ENCODE peak calls at places on chromosome 16, in five cellular contexts. One of them, this sample, is unnamed. For H3K4me1, the result is how much of the 10 kb centered on the place peaks cover.

GRCh38 chr16:52068447-52069074 is 478.4 kb downstream of the TOX3 start:
- DNase-seq in left ventricle myocardium inferior: no peak
- DNase-seq in body of pancreas: peak
- DNase-seq in aorta: no peak
- DNase-seq in A549: no peak
- DNase-seq in this sample: peak

GRCh38 chr16:28572659-28573510 is 19.2 kb downstream of the SGF29 start:
- DNase-seq in left ventricle myocardium inferior: peak
- DNase-seq in body of pancreas: no peak
- DNase-seq in aorta: no peak
- DNase-seq in A549: no peak
- DNase-seq in this sample: no peak

GRCh38 chr16:51155901-51156810 is 5.1 kb upstream of the SALL1 start:
- DNase-seq in left ventricle myocardium inferior: no peak
- DNase-seq in body of pancreas: no peak
- DNase-seq in aorta: no peak
- DNase-seq in A549: no peak
- DNase-seq in this sample: no peak

GRCh38 chr16:87350681-87351319 is 32.8 kb downstream of the FBXO31 start:
- DNase-seq in left ventricle myocardium inferior: no peak
- DNase-seq in body of pancreas: no peak
- DNase-seq in aorta: no peak
- DNase-seq in A549: no peak
- DNase-seq in this sample: no peak

GRCh38 chr16:3171181-3171854 is 16.7 kb upstream of the OR1F1 start:
- DNase-seq in left ventricle myocardium inferior: no peak
- DNase-seq in body of pancreas: no peak
- DNase-seq in aorta: no peak
- DNase-seq in A549: no peak
- DNase-seq in this sample: no peak

GRCh38 chr16:30395155-30395991 is at the start of gene ZNF48:
- DNase-seq in left ventricle myocardium inferior: peak
- DNase-seq in body of pancreas: peak
- DNase-seq in aorta: peak
- DNase-seq in A549: peak
- DNase-seq in this sample: peak

GRCh38 chr16:17050468-17050867 is 420.3 kb downstream of the XYLT1 start:
- DNase-seq in left ventricle myocardium inferior: no peak
- DNase-seq in body of pancreas: no peak
- DNase-seq in aorta: no peak
- DNase-seq in A549: no peak
- DNase-seq in this sample: no peak

GRCh38 chr16:29899516-29900101 is at the start of gene SEZ6L2:
- DNase-seq in left ventricle myocardium inferior: peak
- DNase-seq in body of pancreas: peak
- DNase-seq in aorta: peak
- DNase-seq in A549: peak
- DNase-seq in this sample: peak

GRCh38 chr16:22120440-22120839 is 28.1 kb downstream of the VWA3A start:
- DNase-seq in left ventricle myocardium inferior: no peak
- DNase-seq in body of pancreas: no peak
- DNase-seq in aorta: no peak
- DNase-seq in A549: no peak
- DNase-seq in this sample: no peak

GRCh38 chr16:79415983-79416641 is 184.4 kb downstream of the MAF start:
- DNase-seq in left ventricle myocardium inferior: no peak
- DNase-seq in body of pancreas: no peak
- DNase-seq in aorta: no peak
- DNase-seq in A549: no peak
- DNase-seq in this sample: no peak

GRCh38 chr16:52569296-52569695 is 22.4 kb upstream of the TOX3 start:
- DNase-seq in left ventricle myocardium inferior: no peak
- DNase-seq in body of pancreas: no peak
- DNase-seq in aorta: no peak
- DNase-seq in A549: no peak
- DNase-seq in this sample: peak

GRCh38 chr16:48444574-48444973 is 59.4 kb upstream of the SIAH1 start:
- DNase-seq in left ventricle myocardium inferior: no peak
- DNase-seq in body of pancreas: no peak
- DNase-seq in aorta: peak
- DNase-seq in A549: peak
- DNase-seq in this sample: peak

GRCh38 chr16:50274771-50275415 is 8.5 kb downstream of the ADCY7 start:
- DNase-seq in left ventricle myocardium inferior: no peak
- DNase-seq in body of pancreas: no peak
- DNase-seq in aorta: no peak
- DNase-seq in A549: no peak
- DNase-seq in this sample: no peak

GRCh38 chr16:11058820-11059219 is 114.5 kb downstream of the CLEC16A start:
- DNase-seq in left ventricle myocardium inferior: no peak
- DNase-seq in body of pancreas: no peak
- DNase-seq in aorta: no peak
- DNase-seq in A549: no peak
- DNase-seq in this sample: peak

GRCh38 chr16:30548392-30549255 is 9.6 kb downstream of the ZNF764 start:
- DNase-seq in left ventricle myocardium inferior: no peak
- DNase-seq in body of pancreas: no peak
- DNase-seq in aorta: no peak
- DNase-seq in A549: no peak
- DNase-seq in this sample: peak

GRCh38 chr16:79076039-79076767 is 524.3 kb downstream of the MAF start:
- DNase-seq in left ventricle myocardium inferior: no peak
- DNase-seq in body of pancreas: no peak
- DNase-seq in aorta: no peak
- DNase-seq in A549: no peak
- DNase-seq in this sample: no peak

GRCh38 chr16:200388-200787 is 20.1 kb downstream of the HBQ1 start:
- DNase-seq in left ventricle myocardium inferior: no peak
- DNase-seq in body of pancreas: no peak
- DNase-seq in aorta: no peak
- DNase-seq in A549: no peak
- DNase-seq in this sample: no peak

GRCh38 chr16:84453061-84453752 is 51.3 kb downstream of the MEAK7 start:
- DNase-seq in left ventricle myocardium inferior: no peak
- DNase-seq in body of pancreas: no peak
- DNase-seq in aorta: no peak
- DNase-seq in A549: no peak
- DNase-seq in this sample: no peak

GRCh38 chr16:27286446-27286845 is 17.9 kb upstream of the NSMCE1 start:
- DNase-seq in left ventricle myocardium inferior: no peak
- DNase-seq in body of pancreas: no peak
- DNase-seq in aorta: peak
- DNase-seq in A549: peak
- DNase-seq in this sample: no peak

GRCh38 chr16:17275076-17275732 is 195.6 kb downstream of the XYLT1 start:
- DNase-seq in left ventricle myocardium inferior: no peak
- DNase-seq in body of pancreas: peak
- DNase-seq in aorta: no peak
- DNase-seq in A549: peak
- DNase-seq in this sample: peak

GRCh38 chr16:57643902-57644301 is 15.5 kb downstream of the ADGRG1 start:
- DNase-seq in left ventricle myocardium inferior: no peak
- DNase-seq in body of pancreas: no peak
- DNase-seq in aorta: no peak
- DNase-seq in A549: no peak
- DNase-seq in this sample: peak

GRCh38 chr16:22092143-22092933 is at the start of gene VWA3A:
- DNase-seq in left ventricle myocardium inferior: no peak
- DNase-seq in body of pancreas: peak
- DNase-seq in aorta: no peak
- DNase-seq in A549: no peak
- DNase-seq in this sample: no peak

GRCh38 chr16:50403491-50403890 is 34.7 kb upstream of the BRD7 start:
- DNase-seq in left ventricle myocardium inferior: peak
- DNase-seq in body of pancreas: no peak
- DNase-seq in aorta: peak
- DNase-seq in A549: no peak
- DNase-seq in this sample: no peak

GRCh38 chr16:17387226-17387625 is 83.5 kb downstream of the XYLT1 start:
- DNase-seq in left ventricle myocardium inferior: no peak
- DNase-seq in body of pancreas: no peak
- DNase-seq in aorta: no peak
- DNase-seq in A549: no peak
- DNase-seq in this sample: no peak

GRCh38 chr16:12288537-12289174 is 312.1 kb downstream of the SNX29 start:
- DNase-seq in left ventricle myocardium inferior: no peak
- DNase-seq in body of pancreas: no peak
- DNase-seq in aorta: no peak
- DNase-seq in A549: no peak
- DNase-seq in this sample: no peak

GRCh38 chr16:78024159-78024558 is 1.8 kb downstream of the CLEC3A start:
- DNase-seq in left ventricle myocardium inferior: no peak
- DNase-seq in body of pancreas: no peak
- DNase-seq in aorta: no peak
- DNase-seq in A549: no peak
- DNase-seq in this sample: no peak

GRCh38 chr16:17447273-17447672 is 23.5 kb downstream of the XYLT1 start:
- DNase-seq in left ventricle myocardium inferior: no peak
- DNase-seq in body of pancreas: no peak
- DNase-seq in aorta: no peak
- DNase-seq in A549: no peak
- DNase-seq in this sample: no peak

GRCh38 chr16:66332599-66332998 is 33.9 kb upstream of the CDH5 start:
- DNase-seq in left ventricle myocardium inferior: no peak
- DNase-seq in body of pancreas: no peak
- DNase-seq in aorta: no peak
- DNase-seq in A549: no peak
- DNase-seq in this sample: no peak

GRCh38 chr16:66205287-66206167 is 161.0 kb upstream of the CDH5 start:
- DNase-seq in left ventricle myocardium inferior: no peak
- DNase-seq in body of pancreas: no peak
- DNase-seq in aorta: no peak
- DNase-seq in A549: no peak
- DNase-seq in this sample: no peak

DNA sequence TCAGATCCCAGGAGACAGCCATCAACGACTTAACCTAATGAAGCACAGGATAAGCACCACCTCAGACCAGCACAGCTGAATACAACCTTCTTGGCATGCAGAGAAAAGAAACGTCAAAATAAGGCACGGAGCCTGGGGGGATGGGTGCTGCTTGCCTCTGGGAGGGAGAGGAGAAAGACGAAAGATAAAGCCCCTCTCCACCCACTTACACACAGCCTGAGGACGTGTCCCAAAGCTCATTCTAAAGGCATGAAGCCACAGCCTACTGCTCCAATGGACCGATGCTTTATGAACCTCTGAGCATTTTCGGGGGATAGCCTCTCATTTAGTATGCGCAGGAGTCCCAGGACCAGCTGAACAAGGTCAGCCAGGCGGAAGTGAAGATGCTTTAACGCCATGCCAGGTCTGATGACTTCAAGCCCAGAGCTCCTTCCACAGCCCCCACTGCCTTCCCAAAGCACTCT is 31.1 kb downstream of the ST3GAL2 start:
- DNase-seq in left ventricle myocardium inferior: no peak
- DNase-seq in body of pancreas: no peak
- DNase-seq in aorta: no peak
- DNase-seq in A549: no peak
- DNase-seq in this sample: no peak
- H3K4me1 ChIP-seq in left ventricle myocardium inferior: under half
- H3K4me1 ChIP-seq in body of pancreas: under half
- H3K4me1 ChIP-seq in aorta: under half
- H3K4me1 ChIP-seq in A549: under half
- H3K4me1 ChIP-seq in this sample: under half

GRCh38 chr16:2090819-2091721 is 43.3 kb downstream of the TSC2 start:
- DNase-seq in left ventricle myocardium inferior: peak
- DNase-seq in body of pancreas: peak
- DNase-seq in aorta: no peak
- DNase-seq in A549: no peak
- DNase-seq in this sample: peak

GRCh38 chr16:2091722-2092620 is 43.7 kb downstream of the PKD1 start:
- DNase-seq in left ventricle myocardium inferior: no peak
- DNase-seq in body of pancreas: no peak
- DNase-seq in aorta: no peak
- DNase-seq in A549: no peak
- DNase-seq in this sample: peak

GRCh38 chr16:2090481-2090797 is 42.7 kb downstream of the TSC2 start:
- DNase-seq in left ventricle myocardium inferior: no peak
- DNase-seq in body of pancreas: no peak
- DNase-seq in aorta: no peak
- DNase-seq in A549: no peak
- DNase-seq in this sample: no peak

GRCh38 chr16:2093793-2094192 is 41.9 kb downstream of the PKD1 start:
- DNase-seq in left ventricle myocardium inferior: no peak
- DNase-seq in body of pancreas: no peak
- DNase-seq in aorta: no peak
- DNase-seq in A549: no peak
- DNase-seq in this sample: no peak

DNA sequence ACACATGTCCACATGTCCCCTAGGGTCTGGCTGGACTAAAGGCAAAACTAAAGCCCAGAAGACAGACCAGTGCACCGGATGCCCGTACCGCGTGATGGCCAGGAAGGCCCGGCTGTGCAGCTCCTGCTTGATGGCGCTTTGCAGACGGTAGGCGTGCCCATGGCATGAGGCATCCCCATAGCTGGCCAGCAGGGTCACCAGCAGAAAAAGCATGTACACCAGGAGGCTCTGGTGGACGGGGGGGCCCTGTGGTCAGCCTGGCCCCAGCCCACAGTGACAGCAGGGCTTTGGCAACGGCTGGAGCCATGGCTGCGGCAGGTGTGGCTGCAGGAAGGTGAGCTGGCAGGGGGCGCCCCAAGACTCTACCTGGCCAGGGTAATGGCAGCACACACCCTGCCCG is 42.8 kb downstream of the PKD1 start:
- DNase-seq in left ventricle myocardium inferior: no peak
- DNase-seq in body of pancreas: no peak
- DNase-seq in aorta: no peak
- DNase-seq in A549: no peak
- DNase-seq in this sample: no peak
- H3K4me1 ChIP-seq in left ventricle myocardium inferior: under half
- H3K4me1 ChIP-seq in body of pancreas: under half
- H3K4me1 ChIP-seq in aorta: under half
- H3K4me1 ChIP-seq in A549: under half
- H3K4me1 ChIP-seq in this sample: under half

GRCh38 chr16:4850211-4850610 is 2.9 kb downstream of the UBN1 start:
- DNase-seq in left ventricle myocardium inferior: no peak
- DNase-seq in body of pancreas: no peak
- DNase-seq in aorta: no peak
- DNase-seq in A549: no peak
- DNase-seq in this sample: no peak
- H3K4me1 ChIP-seq in left ventricle myocardium inferior: half or more
- H3K4me1 ChIP-seq in body of pancreas: under half
- H3K4me1 ChIP-seq in aorta: under half
- H3K4me1 ChIP-seq in A549: half or more
- H3K4me1 ChIP-seq in this sample: under half

GRCh38 chr16:56258508-56259424 is 67.5 kb downstream of the GNAO1 start:
- DNase-seq in left ventricle myocardium inferior: no peak
- DNase-seq in body of pancreas: no peak
- DNase-seq in aorta: no peak
- DNase-seq in A549: no peak
- DNase-seq in this sample: no peak
- H3K4me1 ChIP-seq in left ventricle myocardium inferior: half or more
- H3K4me1 ChIP-seq in body of pancreas: under half
- H3K4me1 ChIP-seq in aorta: under half
- H3K4me1 ChIP-seq in A549: under half
- H3K4me1 ChIP-seq in this sample: under half